ENCODE peak calls at places on chromosomes 11 and 22, in four cellular contexts. R, X, V and I are unnamed samples. For H3K9me3, the result is how much of the 10 kb centered on the place peaks cover.

GRCh38 chr11:12845739-12846358 is 163.3 kb upstream of the RASSF10 start:
- DNase-seq in R (peak), X (no peak), V (no peak), I (peak)

GRCh38 chr11:22304337-22304961 is 33.7 kb upstream of the SLC17A6 start:
- DNase-seq in R (peak), X (peak), V (no peak), I (peak)

GRCh38 chr11:34065505-34066203 is 14.1 kb downstream of the CAPRIN1 start:
- DNase-seq in R (no peak), X (no peak), V (no peak), I (no peak)

GRCh38 chr11:119316729-119317591 is at the start of gene MCAM:
- DNase-seq in R (peak), X (no peak), V (no peak), I (peak)

GRCh38 chr22:22085702-22086500 is 103.3 kb upstream of the TOP3B start:
- DNase-seq in R (no peak), X (no peak), V (no peak), I (no peak)

GRCh38 chr11:107370390-107370789 is 87.2 kb downstream of the CWF19L2 start:
- DNase-seq in R (no peak), X (no peak), V (peak), I (no peak)

GRCh38 chr11:119839504-119840133 is 110.6 kb upstream of the NECTIN1 start:
- DNase-seq in R (no peak), X (no peak), V (no peak), I (no peak)

GRCh38 chr11:61054927-61055562 is 47.2 kb upstream of the CD5 start:
- DNase-seq in R (no peak), X (no peak), V (no peak), I (no peak)

GRCh38 chr11:64644348-64645242 is 53.6 kb downstream of the SLC22A12 start:
- DNase-seq in R (peak), X (peak), V (no peak), I (no peak)

GRCh38 chr22:35443790-35444684 is 44.1 kb downstream of the MCM5 start:
- DNase-seq in R (no peak), X (no peak), V (no peak), I (no peak)

GRCh38 chr11:69585385-69585784 is 55.6 kb upstream of the CCND1 start:
- DNase-seq in R (no peak), X (no peak), V (no peak), I (no peak)

GRCh38 chr11:75813126-75813525 is 1.9 kb upstream of the UVRAG start:
- DNase-seq in R (no peak), X (no peak), V (no peak), I (no peak)

GRCh38 chr11:22792497-22792896 is 37.1 kb downstream of the SVIP start:
- DNase-seq in R (peak), X (no peak), V (no peak), I (peak)

GRCh38 chr22:40498454-40499186 is 128.2 kb downstream of the SGSM3 start:
- DNase-seq in R (peak), X (peak), V (no peak), I (peak)

GRCh38 chr22:24812950-24813349 is 6.9 kb downstream of the SGSM1 start:
- DNase-seq in R (no peak), X (no peak), V (no peak), I (no peak)

GRCh38 chr11:77424639-77425038 is 49.3 kb downstream of the PAK1 start:
- DNase-seq in R (peak), X (no peak), V (no peak), I (no peak)

GRCh38 chr22:49600891-49601431 is 226.7 kb downstream of the BRD1 start:
- DNase-seq in R (no peak), X (no peak), V (no peak), I (no peak)

GRCh38 chr11:104098132-104098531 is 61.7 kb downstream of the DDI1 start:
- DNase-seq in R (no peak), X (no peak), V (no peak), I (no peak)

GRCh38 chr22:42194104-42194851 is 63.7 kb upstream of the CYP2D6 start:
- DNase-seq in R (no peak), X (no peak), V (no peak), I (no peak)

GRCh38 chr11:3950996-3951662 is 95.7 kb downstream of the STIM1 start:
- DNase-seq in R (no peak), X (no peak), V (no peak), I (peak)

GRCh38 chr11:8281266-8281665 is 17.6 kb upstream of the LMO1 start:
- DNase-seq in R (no peak), X (no peak), V (no peak), I (no peak)
- TF ChIP-seq USF2 in R (no peak), X (no peak), V (no peak), I (no peak)

GRCh38 chr22:31586137-31586920 is 75.7 kb downstream of the PISD start:
- DNase-seq in R (no peak), X (no peak), V (no peak), I (peak)
- H3K9me3 ChIP-seq in R (under half), X (under half), V (under half), I (under half)

DNA sequence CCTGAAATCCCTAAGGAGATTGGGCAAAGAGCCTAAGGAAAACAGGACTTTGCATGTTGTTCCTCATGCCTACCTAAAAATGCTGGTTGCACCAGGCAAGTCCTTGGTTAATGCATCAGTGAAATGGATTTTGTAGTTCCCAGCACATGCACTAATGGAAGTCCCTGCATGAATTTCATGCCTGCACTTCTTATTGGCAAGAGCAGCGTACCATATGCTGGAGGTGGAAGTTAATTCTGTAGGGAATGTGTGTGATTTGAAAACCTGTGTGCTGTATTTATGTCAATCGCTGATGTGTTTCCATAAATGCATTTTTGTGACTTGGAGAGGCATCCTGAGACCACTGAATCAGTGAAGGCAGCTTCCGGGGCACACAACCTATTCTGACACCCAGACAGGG is 140.3 kb upstream of the MTNR1B start:
- DNase-seq in R (no peak), X (no peak), V (no peak), I (no peak)
- TF ChIP-seq CHD4 in R (no peak), X (no peak), V (no peak), I (no peak)

GRCh38 chr11:80144932-80145612 is 704.2 kb upstream of the TENM4 start:
- DNase-seq in R (no peak), X (no peak), V (no peak), I (no peak)

GRCh38 chr11:80146231-80146630 is 705.4 kb upstream of the TENM4 start:
- DNase-seq in R (no peak), X (no peak), V (no peak), I (no peak)
- TF ChIP-seq USF2 in R (no peak), X (no peak), V (no peak), I (no peak)

GRCh38 chr11:35555238-35555887 is 29.9 kb upstream of the PAMR1 start:
- DNase-seq in R (no peak), X (no peak), V (no peak), I (no peak)
- H3K9me3 ChIP-seq in R (under half), X (under half), V (under half), I (under half)

DNA sequence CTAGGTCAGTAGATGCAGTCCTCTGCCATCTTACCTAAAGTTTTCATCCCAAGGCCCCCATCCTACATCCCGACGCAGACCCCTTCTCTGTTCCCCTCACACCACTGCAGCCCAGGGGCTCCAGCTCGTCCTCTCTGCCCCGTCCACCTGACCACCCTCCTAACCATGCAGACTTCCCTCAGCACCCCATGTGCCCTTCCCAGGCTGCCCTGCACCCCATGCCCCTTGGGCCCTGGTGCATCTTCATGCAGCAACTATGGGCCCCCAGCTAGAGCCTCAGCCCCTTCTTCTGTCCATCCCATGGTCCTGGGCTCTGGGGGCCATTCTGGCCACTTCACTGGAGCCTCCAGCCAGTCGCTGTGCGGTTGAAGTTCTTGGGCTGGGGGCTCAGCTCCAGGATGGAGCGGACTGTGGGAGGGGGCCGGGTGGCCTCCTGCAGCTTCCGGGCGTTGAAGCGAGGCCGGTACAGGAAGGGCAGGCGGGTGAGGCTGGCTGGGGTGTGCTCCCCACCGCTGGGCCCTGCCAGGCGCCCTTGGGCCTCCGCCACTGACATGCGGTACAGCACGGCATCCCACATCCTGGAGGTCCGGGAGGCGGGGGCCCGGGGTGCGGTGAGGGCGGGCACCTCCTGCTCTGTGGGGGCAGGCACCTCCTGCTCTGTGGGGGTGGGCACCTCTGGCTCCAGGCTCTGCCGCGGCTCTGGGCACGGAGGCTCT is 2.7 kb downstream of the PRR33 start:
- DNase-seq in R (no peak), X (no peak), V (no peak), I (no peak)
- TF ChIP-seq CHD4 in R (no peak), X (no peak), V (no peak), I (no peak)

GRCh38 chr11:95456704-95457491 is 225.9 kb upstream of the SESN3 start:
- DNase-seq in R (no peak), X (no peak), V (no peak), I (no peak)
- TF ChIP-seq USF2 in R (no peak), X (no peak), V (no peak), I (no peak)